ENCODE peak calls at places on chromosome 10, in seven cellular contexts. G is A549, K is GM12892, N is HCT116, W is IMR-90, Z is erythroblast, Y is stomach. X is an unnamed sample.

GRCh38 chr10:19592276-19592675 is 224.0 kb upstream of the PLXDC2 start:
- DNase-seq in G (peak), K (no peak), N (no peak), W (peak), Z (no peak), Y (no peak), X (peak)

GRCh38 chr10:68796609-68797008 is 30.7 kb upstream of the STOX1 start:
- DNase-seq in G (no peak), K (no peak), N (no peak), W (peak), Z (no peak), Y (no peak), X (no peak)

GRCh38 chr10:7763929-7764328 is 23.9 kb downstream of the KIN start:
- DNase-seq in G (no peak), K (no peak), N (no peak), W (no peak), Z (peak), Y (no peak), X (no peak)

GRCh38 chr10:114859227-114859626 is 37.6 kb downstream of the FHIP2A start:
- DNase-seq in G (no peak), K (no peak), N (no peak), W (no peak), Z (no peak), Y (no peak), X (no peak)

GRCh38 chr10:122421054-122421625 is 33.3 kb upstream of the ARMS2 start:
- DNase-seq in G (no peak), K (no peak), N (no peak), W (no peak), Z (no peak), Y (no peak), X (no peak)

GRCh38 chr10:126702181-126702580 is 31.7 kb upstream of the C10orf90 start:
- DNase-seq in G (no peak), K (no peak), N (no peak), W (peak), Z (no peak), Y (no peak), X (no peak)

GRCh38 chr10:129771576-129772471 is 192.2 kb downstream of the EBF3 start:
- DNase-seq in G (no peak), K (no peak), N (no peak), W (no peak), Z (no peak), Y (peak), X (no peak)

GRCh38 chr10:50594012-50594411 is 29.7 kb downstream of the SGMS1 start:
- DNase-seq in G (peak), K (no peak), N (no peak), W (peak), Z (peak), Y (no peak), X (no peak)

GRCh38 chr10:58994226-58995057 is 182.0 kb upstream of the PHYHIPL start:
- DNase-seq in G (peak), K (no peak), N (no peak), W (no peak), Z (no peak), Y (no peak), X (no peak)

GRCh38 chr10:108422286-108422685 is 1257.8 kb upstream of the SORCS1 start:
- DNase-seq in G (no peak), K (no peak), N (no peak), W (no peak), Z (no peak), Y (no peak), X (no peak)

GRCh38 chr10:99233000-99233679 is 2.5 kb downstream of the HPSE2 start:
- DNase-seq in G (no peak), K (no peak), N (no peak), W (no peak), Z (no peak), Y (no peak), X (no peak)

GRCh38 chr10:78863121-78863520 is 205.6 kb upstream of the ZMIZ1 start:
- DNase-seq in G (no peak), K (no peak), N (no peak), W (no peak), Z (no peak), Y (no peak), X (no peak)

GRCh38 chr10:89207801-89208551 is 859 bp upstream of the CH25H start:
- DNase-seq in G (no peak), K (peak), N (no peak), W (no peak), Z (no peak), Y (no peak), X (no peak)
- TF ChIP-seq POLR2A in G (no peak), K (no peak), N (no peak), W (no peak), Z (no peak), Y (no peak), X (no peak)

GRCh38 chr10:60797200-60797599 is 18.9 kb downstream of the CDK1 start:
- DNase-seq in G (no peak), K (no peak), N (no peak), W (no peak), Z (no peak), Y (no peak), X (no peak)
- TF ChIP-seq POLR2A in G (no peak), K (peak), N (no peak), W (no peak), Z (peak), Y (no peak), X (no peak)

GRCh38 chr10:5905854-5906507 is 15.9 kb downstream of the FBH1 start:
- DNase-seq in G (no peak), K (no peak), N (no peak), W (no peak), Z (no peak), Y (peak), X (no peak)

GRCh38 chr10:5913736-5914135 is 23.7 kb downstream of the FBH1 start:
- DNase-seq in G (no peak), K (no peak), N (no peak), W (peak), Z (no peak), Y (no peak), X (no peak)

GRCh38 chr10:5911670-5912069 is 21.6 kb downstream of the FBH1 start:
- DNase-seq in G (no peak), K (no peak), N (no peak), W (no peak), Z (no peak), Y (no peak), X (no peak)

GRCh38 chr10:5906651-5907050 is 16.6 kb downstream of the FBH1 start:
- DNase-seq in G (no peak), K (no peak), N (no peak), W (no peak), Z (no peak), Y (no peak), X (no peak)

DNA sequence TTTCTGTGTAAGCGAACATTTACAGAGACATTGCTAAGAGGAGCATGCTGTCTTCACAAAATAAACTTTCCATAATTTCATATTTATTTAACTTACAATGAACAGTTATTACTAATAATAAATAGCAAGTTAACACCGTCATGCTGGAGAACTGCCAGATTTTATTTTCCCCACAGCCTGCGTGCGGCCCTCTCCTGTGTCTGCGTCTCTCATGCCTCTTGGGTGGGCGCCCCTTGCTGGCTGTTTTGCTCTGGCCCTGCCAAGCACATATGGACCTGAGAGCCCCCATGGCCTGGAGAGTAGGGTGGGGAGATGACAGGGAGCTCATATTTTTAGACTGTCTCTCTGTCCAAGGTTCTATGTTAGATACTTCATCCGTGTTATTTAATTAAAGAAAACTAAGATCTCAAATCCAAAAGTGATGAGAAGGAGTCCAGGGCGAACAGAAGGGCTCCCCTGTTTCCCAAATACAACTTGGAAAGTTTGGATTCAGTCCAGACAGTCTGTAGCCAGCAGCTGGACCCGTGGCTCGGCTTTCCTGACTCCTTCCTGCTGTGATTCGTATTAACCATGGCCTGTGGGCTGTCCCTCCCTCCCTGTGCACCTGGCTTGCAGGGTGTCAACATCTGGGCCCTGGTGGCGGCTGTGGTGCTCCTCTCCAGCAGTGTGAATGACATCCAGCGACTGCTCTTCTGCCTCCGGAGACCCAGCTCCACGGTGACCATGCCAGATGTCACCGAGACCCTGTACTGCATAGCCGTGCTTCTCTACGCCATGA is 20.5 kb downstream of the FBH1 start:
- DNase-seq in G (no peak), K (no peak), N (no peak), W (no peak), Z (no peak), Y (no peak), X (no peak)
- TF ChIP-seq POLR2A in G (no peak), K (no peak), N (no peak), W (no peak), Z (no peak), Y (no peak), X (no peak)

GRCh38 chr10:124723826-124724225 is 20.4 kb downstream of the FAM53B start:
- DNase-seq in G (no peak), K (no peak), N (no peak), W (no peak), Z (no peak), Y (no peak), X (no peak)

GRCh38 chr10:124724279-124725027 is 19.7 kb downstream of the FAM53B start:
- DNase-seq in G (no peak), K (no peak), N (no peak), W (no peak), Z (no peak), Y (peak), X (no peak)

GRCh38 chr10:124721295-124722052 is 22.7 kb downstream of the FAM53B start:
- DNase-seq in G (no peak), K (no peak), N (no peak), W (no peak), Z (peak), Y (no peak), X (no peak)

GRCh38 chr10:124725171-124725631 is 19.0 kb downstream of the FAM53B start:
- DNase-seq in G (no peak), K (no peak), N (no peak), W (no peak), Z (no peak), Y (no peak), X (no peak)

GRCh38 chr10:124722812-124723783 is 21.1 kb downstream of the FAM53B start:
- DNase-seq in G (no peak), K (no peak), N (no peak), W (no peak), Z (peak), Y (no peak), X (no peak)
- TF ChIP-seq POLR2A in G (no peak), K (peak), N (no peak), W (no peak), Z (no peak), Y (no peak), X (no peak)

GRCh38 chr10:118663176-118663575 is 67.7 kb upstream of the PRLHR start:
- DNase-seq in G (no peak), K (no peak), N (no peak), W (no peak), Z (no peak), Y (no peak), X (no peak)

GRCh38 chr10:118666350-118666749 is 70.9 kb upstream of the PRLHR start:
- DNase-seq in G (no peak), K (no peak), N (no peak), W (no peak), Z (no peak), Y (no peak), X (no peak)

GRCh38 chr10:118664321-118664720 is 68.9 kb upstream of the PRLHR start:
- DNase-seq in G (no peak), K (no peak), N (no peak), W (no peak), Z (no peak), Y (no peak), X (no peak)

GRCh38 chr10:118658762-118659161 is 63.3 kb upstream of the PRLHR start:
- DNase-seq in G (no peak), K (no peak), N (no peak), W (no peak), Z (no peak), Y (no peak), X (no peak)

DNA sequence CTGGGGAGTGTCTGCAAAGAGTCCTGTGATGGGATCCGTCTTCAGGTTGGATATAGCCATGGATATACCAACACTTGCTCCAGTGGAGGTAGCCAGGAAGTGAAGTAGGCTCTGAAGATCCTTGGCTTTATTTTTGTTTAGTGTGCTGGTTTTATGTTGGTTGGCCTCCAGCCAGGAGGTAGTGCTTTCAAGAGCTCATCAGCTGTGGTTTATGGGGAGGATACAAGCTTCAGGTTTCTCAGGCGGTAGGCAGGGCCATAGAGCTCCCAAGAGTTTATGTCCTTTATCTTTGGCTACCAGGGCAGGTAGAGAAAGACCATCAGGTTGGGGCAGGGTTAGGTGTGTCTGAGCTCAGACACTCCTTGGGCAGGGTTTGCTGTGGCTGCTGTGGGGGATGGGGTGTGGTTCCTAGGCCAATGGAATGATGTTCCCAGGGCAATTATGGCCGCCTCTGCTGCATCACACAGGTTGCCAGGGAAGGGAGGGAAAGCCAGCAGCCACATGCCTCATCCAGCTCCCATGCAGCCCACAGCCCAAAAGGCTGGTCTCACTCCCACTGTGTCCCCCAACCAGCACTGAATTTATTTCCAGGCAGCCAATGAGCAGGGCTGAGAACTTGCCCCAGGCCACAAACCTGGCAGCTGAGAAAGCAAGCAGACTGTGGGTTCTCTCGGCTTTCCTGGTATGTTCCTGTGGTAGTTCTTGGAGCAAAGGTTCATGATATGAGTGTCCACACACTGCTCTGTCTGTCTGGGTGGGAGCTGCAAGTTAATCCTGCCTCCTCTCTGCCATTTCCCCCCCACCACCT is 67.0 kb upstream of the PRLHR start:
- DNase-seq in G (no peak), K (no peak), N (no peak), W (no peak), Z (no peak), Y (no peak), X (no peak)
- TF ChIP-seq POLR2A in G (no peak), K (no peak), N (no peak), W (no peak), Z (no peak), Y (no peak), X (no peak)

X was measured in H54.